ENCODE peak calls at places on chromosomes 11 and 22, in seven cellular contexts. I is CD4-positive, alpha-beta T cell; M is WTC11; V is Caco-2; X is testis; B is fibroblast of lung; R is breast epithelium. J is an unnamed sample.

GRCh38 chr22:48755332-48755949 is 1072.2 kb downstream of the BRD1 start:
- DNase-seq in I (no peak), M (no peak), V (no peak), X (peak; percentile 9), B (no peak), R (no peak), J (peak; percentile 9)

GRCh38 chr11:68370211-68371111 is 58.1 kb downstream of the LRP5 start:
- DNase-seq in I (no peak), M (no peak), V (no peak), X (peak; percentile 30), B (no peak), R (no peak), J (no peak)

GRCh38 chr11:765025-765801 is 12.1 kb downstream of the GATD1 start:
- DNase-seq in I (peak; percentile 60), M (peak; percentile 82), V (peak; percentile 78), X (peak; percentile 53), B (peak; percentile 50), R (no peak), J (no peak)

GRCh38 chr11:75350743-75351540 is 519 bp downstream of the ARRB1 start:
- DNase-seq in I (peak; percentile 14), M (peak; percentile 56), V (peak; percentile 57), X (peak; percentile 51), B (peak; percentile 35), R (no peak), J (no peak)

GRCh38 chr11:62000539-62001446 is 33.4 kb upstream of the FTH1 start:
- DNase-seq in I (no peak), M (no peak), V (no peak), X (no peak), B (no peak), R (no peak), J (no peak)

GRCh38 chr11:111870522-111870886 is 877 bp downstream of the ALG9 start:
- DNase-seq in I (no peak), M (no peak), V (no peak), X (no peak), B (no peak), R (no peak), J (no peak)

GRCh38 chr11:13949876-13950275 is 12.6 kb upstream of the SPON1 start:
- DNase-seq in I (no peak), M (no peak), V (no peak), X (no peak), B (no peak), R (no peak), J (no peak)

GRCh38 chr11:69944146-69944795 is 125.1 kb upstream of the FGF3 start:
- DNase-seq in I (no peak), M (no peak), V (no peak), X (no peak), B (no peak), R (no peak), J (no peak)

GRCh38 chr11:61080986-61081590 is 21.2 kb upstream of the CD5 start:
- DNase-seq in I (no peak), M (no peak), V (no peak), X (no peak), B (no peak), R (no peak), J (no peak)

GRCh38 chr22:38718414-38718813 is 12.7 kb downstream of the GTPBP1 start:
- DNase-seq in I (no peak), M (peak; percentile 39), V (peak; percentile 57), X (no peak), B (peak; percentile 78), R (peak; percentile 68), J (peak; percentile 50)

GRCh38 chr11:80365315-80365714 is 924.5 kb upstream of the TENM4 start:
- DNase-seq in I (no peak), M (no peak), V (no peak), X (no peak), B (peak; percentile 27), R (no peak), J (no peak)

GRCh38 chr11:10728779-10729472 is 22.1 kb upstream of the CTR9 start:
- DNase-seq in I (no peak), M (peak; percentile 67), V (no peak), X (peak; percentile 39), B (peak; percentile 40), R (no peak), J (no peak)

GRCh38 chr22:44181033-44181911 is 547 bp downstream of the PARVG start:
- DNase-seq in I (peak; percentile 55), M (no peak), V (no peak), X (no peak), B (no peak), R (no peak), J (no peak)

GRCh38 chr11:34652191-34652958 is 31.5 kb downstream of the EHF start:
- DNase-seq in I (no peak), M (no peak), V (no peak), X (no peak), B (no peak), R (no peak), J (no peak)

GRCh38 chr22:27591060-27591459 is 210.5 kb downstream of the MN1 start:
- DNase-seq in I (no peak), M (no peak), V (no peak), X (peak; percentile 67), B (no peak), R (no peak), J (no peak)

GRCh38 chr11:68998390-68998911 is 14.6 kb downstream of the MRGPRF start:
- DNase-seq in I (no peak), M (peak; percentile 8), V (no peak), X (peak; percentile 16), B (peak; percentile 69), R (peak; percentile 54), J (peak; percentile 15)

GRCh38 chr22:37419370-37419915 is 7.8 kb downstream of the ELFN2 start:
- DNase-seq in I (no peak), M (no peak), V (no peak), X (no peak), B (no peak), R (no peak), J (no peak)

DNA sequence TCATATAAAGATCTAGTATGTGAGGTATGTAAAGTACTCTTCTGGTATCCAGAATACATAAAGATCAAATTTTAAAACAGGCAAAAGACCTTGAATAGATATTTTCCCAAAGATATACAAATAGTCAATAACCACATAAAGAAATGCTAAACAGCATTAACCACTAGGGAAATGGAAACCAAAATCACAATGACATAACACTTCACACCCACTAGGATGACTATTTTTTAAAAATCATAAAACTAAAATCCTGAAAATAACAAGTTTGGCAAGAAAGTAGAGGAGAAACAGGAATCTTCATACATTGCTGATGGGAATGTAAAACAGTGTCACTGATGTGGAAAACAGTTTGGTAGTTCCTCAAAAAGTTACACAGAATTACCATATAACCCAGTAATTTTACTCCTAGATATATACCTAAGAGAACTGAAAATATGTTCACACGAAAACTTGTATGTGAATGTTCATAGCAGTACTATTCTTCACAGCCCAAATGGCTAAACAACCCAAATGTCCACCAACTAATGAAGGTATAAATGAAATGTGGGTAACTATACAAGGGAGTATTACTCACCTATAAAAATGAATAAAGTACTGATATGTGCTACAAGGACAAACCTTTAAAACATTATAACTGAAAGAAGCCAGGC is 12.5 kb downstream of the PICALM start:
- DNase-seq in I (no peak), M (no peak), V (no peak), X (no peak), B (no peak), R (no peak), J (no peak)
- TF ChIP-seq CTCF in I (no peak), M (no peak), V (no peak), X (no peak), B (no peak), R (no peak), J (no peak)

DNA sequence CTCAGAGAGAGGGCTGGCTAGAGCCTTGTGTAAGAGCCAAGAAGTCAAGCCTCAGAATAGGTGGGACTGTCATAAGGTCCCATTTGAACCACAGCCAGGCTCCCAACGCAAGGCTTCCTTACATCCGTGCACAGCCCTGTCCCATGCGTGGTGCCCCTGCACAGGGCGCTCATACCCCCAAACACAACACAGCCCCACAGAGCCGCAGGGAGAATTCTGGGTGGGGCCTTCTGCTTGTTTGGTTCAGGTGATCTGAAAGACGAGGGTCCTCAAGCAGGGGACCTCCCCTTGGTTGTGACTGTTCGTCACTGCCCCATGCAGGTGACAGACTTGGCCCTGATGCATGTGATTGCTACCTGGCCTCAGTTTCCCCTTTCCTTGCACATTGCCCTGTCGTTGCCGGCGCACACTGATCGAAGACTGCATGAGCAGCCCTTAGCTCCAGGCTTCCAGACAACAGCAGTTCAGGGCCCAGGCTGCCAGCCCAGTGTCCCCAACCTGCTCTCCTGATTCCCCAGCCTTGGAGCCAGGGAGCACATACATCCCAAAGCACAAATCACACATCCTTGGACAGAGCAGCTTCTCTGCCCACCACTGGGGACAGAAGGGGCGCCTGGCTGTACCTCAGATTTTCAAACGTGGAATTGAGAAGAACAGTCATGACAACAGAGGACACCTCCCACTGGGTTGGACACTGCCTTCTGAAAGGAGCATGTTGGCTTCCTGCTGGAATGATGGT is 22.1 kb downstream of the GNAZ start:
- DNase-seq in I (no peak), M (no peak), V (no peak), X (no peak), B (no peak), R (no peak), J (no peak)
- TF ChIP-seq CTCF in I (no peak), M (no peak), V (no peak), X (no peak), B (no peak), R (no peak), J (no peak)

DNA sequence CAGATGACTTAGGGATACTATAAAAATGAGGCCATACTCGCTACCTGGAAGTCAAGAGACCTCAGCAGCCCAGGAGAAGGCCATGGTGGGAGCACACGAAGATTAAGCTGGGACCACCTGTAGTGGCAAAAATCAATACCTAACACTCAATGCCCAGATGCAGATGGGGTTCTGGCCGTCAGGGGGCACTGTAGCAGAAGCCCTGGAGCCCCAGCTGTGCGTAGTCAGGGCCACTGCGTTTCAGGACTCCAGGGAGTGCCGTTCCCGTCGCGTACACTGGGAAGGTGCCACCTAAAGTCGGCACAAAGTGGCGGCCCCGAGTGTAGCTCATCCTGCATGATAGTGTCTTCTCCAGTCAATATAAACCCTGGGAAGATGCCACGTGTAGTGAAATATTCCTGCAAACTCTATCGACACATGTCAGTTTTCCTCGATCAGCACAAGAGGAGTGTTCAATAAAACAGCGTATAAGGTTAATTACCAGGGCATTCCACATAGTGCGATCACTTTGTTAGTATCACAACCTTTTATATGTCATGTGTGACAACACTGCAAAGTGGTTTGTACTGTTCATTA is 123.7 kb upstream of the NTM start:
- DNase-seq in I (no peak), M (peak; percentile 82), V (peak; percentile 65), X (peak; percentile 73), B (no peak), R (no peak), J (no peak)
- TF ChIP-seq CTCF in I (no peak), M (peak; percentile 73), V (peak; percentile 75), X (peak; percentile 46), B (peak; percentile 56), R (no peak), J (no peak)

DNA sequence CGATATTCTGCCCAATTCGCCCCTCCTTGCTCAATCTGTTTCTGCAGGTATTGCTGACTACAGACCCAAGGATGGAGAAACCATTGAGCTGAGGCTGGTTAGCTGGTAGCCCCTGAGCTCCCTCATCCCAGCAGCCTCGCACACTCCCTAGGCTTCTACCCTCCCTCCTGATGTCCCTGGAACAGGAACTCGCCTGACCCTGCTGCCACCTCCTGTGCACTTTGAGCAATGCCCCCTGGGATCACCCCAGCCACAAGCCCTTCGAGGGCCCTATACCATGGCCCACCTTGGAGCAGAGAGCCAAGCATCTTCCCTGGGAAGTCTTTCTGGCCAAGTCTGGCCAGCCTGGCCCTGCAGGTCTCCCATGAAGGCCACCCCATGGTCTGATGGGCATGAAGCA is 9.2 kb upstream of the SLC35E4 start:
- DNase-seq in I (no peak), M (no peak), V (no peak), X (no peak), B (no peak), R (no peak), J (no peak)
- TF ChIP-seq CTCF in I (no peak), M (no peak), V (peak; percentile 31), X (no peak), B (no peak), R (no peak), J (no peak)

J was measured in omental fat pad.